ENCODE peak calls at places on chromosomes 1 and 21, in four cellular contexts. One of them, this sample, is unnamed.

GRCh38 chr1:29426701-29427279 is 190.5 kb downstream of the PTPRU start:
- DNase-seq in A549: no peak
- DNase-seq in tibial nerve: no peak
- DNase-seq in lower leg skin: peak
- DNase-seq in this sample: no peak

GRCh38 chr21:42239973-42240372 is 21.0 kb downstream of the ABCG1 start:
- DNase-seq in A549: no peak
- DNase-seq in tibial nerve: no peak
- DNase-seq in lower leg skin: no peak
- DNase-seq in this sample: no peak

GRCh38 chr1:171637928-171638576 is 14.4 kb downstream of the MYOC start:
- DNase-seq in A549: no peak
- DNase-seq in tibial nerve: no peak
- DNase-seq in lower leg skin: no peak
- DNase-seq in this sample: no peak

GRCh38 chr1:20100632-20101355 is 18.5 kb downstream of the PLA2G2D start:
- DNase-seq in A549: peak
- DNase-seq in tibial nerve: peak
- DNase-seq in lower leg skin: no peak
- DNase-seq in this sample: peak

GRCh38 chr21:38751379-38752050 is 54.2 kb upstream of the ETS2 start:
- DNase-seq in A549: no peak
- DNase-seq in tibial nerve: peak
- DNase-seq in lower leg skin: peak
- DNase-seq in this sample: peak

GRCh38 chr1:95116666-95117206 is 419 bp upstream of the TLCD4 start:
- DNase-seq in A549: peak
- DNase-seq in tibial nerve: peak
- DNase-seq in lower leg skin: no peak
- DNase-seq in this sample: peak

GRCh38 chr1:93907718-93908117 is 1.5 kb downstream of the GCLM start:
- DNase-seq in A549: peak
- DNase-seq in tibial nerve: peak
- DNase-seq in lower leg skin: no peak
- DNase-seq in this sample: peak

GRCh38 chr1:111886741-111887140 is 102.7 kb downstream of the KCND3 start:
- DNase-seq in A549: no peak
- DNase-seq in tibial nerve: no peak
- DNase-seq in lower leg skin: no peak
- DNase-seq in this sample: no peak

GRCh38 chr1:64848812-64849211 is 103.9 kb downstream of the RAVER2 start:
- DNase-seq in A549: no peak
- DNase-seq in tibial nerve: no peak
- DNase-seq in lower leg skin: no peak
- DNase-seq in this sample: no peak

GRCh38 chr1:43743206-43743605 is 35.9 kb downstream of the ST3GAL3 start:
- DNase-seq in A549: no peak
- DNase-seq in tibial nerve: no peak
- DNase-seq in lower leg skin: no peak
- DNase-seq in this sample: no peak

GRCh38 chr1:228060458-228061190 is 21.9 kb upstream of the ARF1 start:
- DNase-seq in A549: peak
- DNase-seq in tibial nerve: no peak
- DNase-seq in lower leg skin: no peak
- DNase-seq in this sample: no peak

GRCh38 chr1:184685116-184685515 is 69.5 kb downstream of the EDEM3 start:
- DNase-seq in A549: no peak
- DNase-seq in tibial nerve: no peak
- DNase-seq in lower leg skin: no peak
- DNase-seq in this sample: no peak

GRCh38 chr1:192559115-192560006 is 16.2 kb upstream of the RGS1 start:
- DNase-seq in A549: peak
- DNase-seq in tibial nerve: no peak
- DNase-seq in lower leg skin: no peak
- DNase-seq in this sample: no peak

GRCh38 chr1:149848340-149848771 is 51.0 kb upstream of the BOLA1 start:
- DNase-seq in A549: no peak
- DNase-seq in tibial nerve: peak
- DNase-seq in lower leg skin: no peak
- DNase-seq in this sample: peak

GRCh38 chr21:38795475-38795874 is 10.3 kb upstream of the ETS2 start:
- DNase-seq in A549: no peak
- DNase-seq in tibial nerve: no peak
- DNase-seq in lower leg skin: no peak
- DNase-seq in this sample: no peak

GRCh38 chr1:77900687-77901293 is 12.4 kb downstream of the NEXN start:
- DNase-seq in A549: peak
- DNase-seq in tibial nerve: peak
- DNase-seq in lower leg skin: no peak
- DNase-seq in this sample: peak

GRCh38 chr1:37794372-37795339 is 1.0 kb downstream of the MANEAL start:
- DNase-seq in A549: no peak
- DNase-seq in tibial nerve: no peak
- DNase-seq in lower leg skin: no peak
- DNase-seq in this sample: peak

GRCh38 chr1:16967962-16968361 is 12.5 kb downstream of the MFAP2 start:
- DNase-seq in A549: no peak
- DNase-seq in tibial nerve: no peak
- DNase-seq in lower leg skin: no peak
- DNase-seq in this sample: no peak

GRCh38 chr1:100868364-100868995 is 26.2 kb downstream of the EXTL2 start:
- DNase-seq in A549: peak
- DNase-seq in tibial nerve: no peak
- DNase-seq in lower leg skin: no peak
- DNase-seq in this sample: peak

GRCh38 chr1:205933672-205934618 is 9.3 kb downstream of the SLC26A9 start:
- DNase-seq in A549: peak
- DNase-seq in tibial nerve: no peak
- DNase-seq in lower leg skin: no peak
- DNase-seq in this sample: peak

GRCh38 chr1:147771216-147772125 is 11.1 kb upstream of the GJA5 start:
- DNase-seq in A549: no peak
- DNase-seq in tibial nerve: no peak
- DNase-seq in lower leg skin: no peak
- DNase-seq in this sample: peak

GRCh38 chr1:30315185-30315960 is 408.0 kb downstream of the MATN1 start:
- DNase-seq in A549: no peak
- DNase-seq in tibial nerve: no peak
- DNase-seq in lower leg skin: peak
- DNase-seq in this sample: peak

GRCh38 chr1:34668063-34668462 is 86.8 kb upstream of the GJB5 start:
- DNase-seq in A549: no peak
- DNase-seq in tibial nerve: no peak
- DNase-seq in lower leg skin: no peak
- DNase-seq in this sample: no peak

GRCh38 chr1:47690341-47691244 is 252.7 kb downstream of the FOXD2 start:
- DNase-seq in A549: no peak
- DNase-seq in tibial nerve: no peak
- DNase-seq in lower leg skin: peak
- DNase-seq in this sample: no peak

DNA sequence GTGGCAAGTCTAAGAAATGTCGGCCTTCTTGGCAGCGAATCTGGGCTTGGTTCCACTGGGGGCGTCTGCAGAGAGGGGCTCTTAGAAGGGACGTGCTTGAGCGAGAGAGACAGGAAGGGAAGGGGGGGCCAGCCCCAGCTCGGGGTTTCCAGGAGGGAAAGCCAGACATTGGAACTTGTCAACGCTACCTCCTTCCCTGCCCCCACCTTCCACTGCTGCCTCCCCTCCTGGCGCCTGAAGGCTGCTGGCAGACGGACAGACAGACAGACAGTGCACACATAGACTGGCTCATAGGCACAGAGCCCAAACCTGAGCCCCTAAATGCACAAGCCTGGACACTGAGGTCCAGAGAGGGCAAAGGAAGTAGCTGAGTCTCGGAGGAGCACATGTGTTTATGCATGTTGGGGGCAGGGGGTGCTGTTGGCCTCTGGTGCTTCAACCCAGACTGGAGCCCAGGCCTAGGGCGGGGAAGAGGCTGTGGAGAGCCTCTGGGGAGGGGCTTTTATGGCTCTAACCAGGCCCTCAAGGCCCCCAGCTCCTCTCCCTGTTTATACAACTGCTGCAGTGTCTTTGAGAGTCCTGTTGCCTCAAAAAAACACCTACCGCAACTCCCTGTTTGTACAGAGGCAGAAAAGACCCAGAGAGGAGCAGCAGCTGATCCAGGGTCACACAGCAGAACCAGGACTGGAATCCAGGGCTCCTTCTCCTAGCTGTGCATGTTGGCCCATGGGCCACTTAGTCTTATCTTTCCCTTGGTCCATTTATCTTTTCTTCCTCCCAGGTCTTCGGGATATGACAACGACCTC is 33.1 kb upstream of the WASF2 start:
- DNase-seq in A549: peak
- DNase-seq in tibial nerve: no peak
- DNase-seq in lower leg skin: no peak
- DNase-seq in this sample: peak
- TF ChIP-seq CTCF in A549: peak
- TF ChIP-seq CTCF in tibial nerve: no peak
- TF ChIP-seq CTCF in lower leg skin: no peak
- TF ChIP-seq CTCF in this sample: peak

GRCh38 chr1:9589719-9590157 is 1.0 kb downstream of the TMEM201 start:
- DNase-seq in A549: peak
- DNase-seq in tibial nerve: no peak
- DNase-seq in lower leg skin: no peak
- DNase-seq in this sample: peak

GRCh38 chr1:9590201-9590600 is 1.5 kb downstream of the TMEM201 start:
- DNase-seq in A549: no peak
- DNase-seq in tibial nerve: no peak
- DNase-seq in lower leg skin: no peak
- DNase-seq in this sample: no peak

GRCh38 chr1:9589144-9589718 is 520 bp downstream of the TMEM201 start:
- DNase-seq in A549: no peak
- DNase-seq in tibial nerve: no peak
- DNase-seq in lower leg skin: no peak
- DNase-seq in this sample: peak

GRCh38 chr1:9586147-9586766 is 2.5 kb upstream of the TMEM201 start:
- DNase-seq in A549: no peak
- DNase-seq in tibial nerve: no peak
- DNase-seq in lower leg skin: no peak
- DNase-seq in this sample: no peak

GRCh38 chr1:9588551-9589143 is at the start of gene TMEM201:
- DNase-seq in A549: peak
- DNase-seq in tibial nerve: peak
- DNase-seq in lower leg skin: peak
- DNase-seq in this sample: peak
- TF ChIP-seq POLR2A in A549: peak
- TF ChIP-seq POLR2A in tibial nerve: peak
- TF ChIP-seq POLR2A in lower leg skin: no peak
- TF ChIP-seq POLR2A in this sample: peak

GRCh38 chr1:156896490-156897033 is 3.0 kb downstream of the PEAR1 start:
- DNase-seq in A549: peak
- DNase-seq in tibial nerve: no peak
- DNase-seq in lower leg skin: no peak
- DNase-seq in this sample: no peak
- H3K4me3 ChIP-seq in A549: peak
- H3K4me3 ChIP-seq in tibial nerve: no peak
- H3K4me3 ChIP-seq in lower leg skin: no peak
- H3K4me3 ChIP-seq in this sample: no peak

GRCh38 chr1:9198538-9199361 is 35.8 kb upstream of the H6PD start:
- DNase-seq in A549: no peak
- DNase-seq in tibial nerve: no peak
- DNase-seq in lower leg skin: no peak
- DNase-seq in this sample: peak
- TF ChIP-seq CTCF in A549: no peak
- TF ChIP-seq CTCF in tibial nerve: no peak
- TF ChIP-seq CTCF in lower leg skin: no peak
- TF ChIP-seq CTCF in this sample: no peak

DNA sequence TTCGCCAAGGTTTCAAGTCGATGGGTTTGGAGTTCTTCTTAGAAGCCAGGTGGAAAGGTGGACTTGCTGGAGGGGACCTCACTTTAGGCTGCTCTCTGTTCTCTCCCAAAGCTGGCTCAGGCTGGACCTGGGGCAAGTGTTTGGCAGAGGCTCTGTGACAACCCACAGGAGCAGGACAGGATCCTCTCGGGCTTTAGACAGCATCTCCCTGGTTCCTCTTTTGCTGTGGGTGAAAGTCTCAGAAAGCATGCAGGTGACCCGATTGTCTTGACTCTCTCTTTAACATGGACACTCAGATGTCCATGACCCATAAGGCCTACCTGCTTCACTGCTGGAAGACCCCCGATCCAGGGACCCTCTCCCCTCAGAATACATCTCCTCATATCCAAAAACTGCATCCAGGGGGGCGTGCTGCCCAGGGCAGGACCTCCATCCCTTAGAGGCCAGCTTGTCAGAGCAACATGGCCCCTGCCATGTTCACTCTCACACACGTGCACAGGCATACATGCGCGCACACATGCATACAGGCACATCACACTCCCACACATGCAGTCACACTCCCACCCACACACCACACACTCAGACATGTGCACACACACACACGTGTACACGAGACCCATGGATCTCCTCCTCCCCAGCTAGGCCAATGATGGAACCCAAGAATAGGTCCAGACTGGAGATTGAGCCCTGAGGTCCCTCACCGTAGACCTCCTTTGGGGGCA is 21.3 kb downstream of the MRPL37 start:
- DNase-seq in A549: no peak
- DNase-seq in tibial nerve: no peak
- DNase-seq in lower leg skin: peak
- DNase-seq in this sample: peak
- TF ChIP-seq POLR2A in A549: no peak
- TF ChIP-seq POLR2A in tibial nerve: no peak
- TF ChIP-seq POLR2A in lower leg skin: no peak
- TF ChIP-seq POLR2A in this sample: no peak